ENCODE peak calls at places on chromosomes 3 and 15, in eight cellular contexts. N, Y, D, X, E, U, T and K are unnamed samples. For H3K4me1, the result is how much of the 10 kb centered on the place peaks cover.

GRCh38 chr3:72044231-72044935 is 259.4 kb upstream of the PROK2 start:
- DNase-seq in N (no peak), Y (no peak), D (peak), X (no peak), E (no peak), U (no peak), T (no peak), K (no peak)

GRCh38 chr15:57111002-57111401 is 192.6 kb downstream of the TCF12 start:
- DNase-seq in N (no peak), Y (no peak), D (no peak), X (no peak), E (no peak), U (no peak), T (no peak), K (no peak)

GRCh38 chr3:132210476-132211346 is 106.5 kb upstream of the ACP3 start:
- DNase-seq in N (peak), Y (peak), D (no peak), X (peak), E (no peak), U (no peak), T (no peak), K (no peak)

GRCh38 chr15:56931674-56932507 is 13.4 kb downstream of the TCF12 start:
- DNase-seq in N (no peak), Y (peak), D (no peak), X (peak), E (no peak), U (peak), T (no peak), K (no peak)

GRCh38 chr15:48427960-48428547 is 96.8 kb downstream of the DUT start:
- DNase-seq in N (no peak), Y (no peak), D (peak), X (no peak), E (no peak), U (no peak), T (no peak), K (no peak)

GRCh38 chr15:83446904-83447708 is at the start of gene SH3GL3:
- DNase-seq in N (peak), Y (peak), D (peak), X (peak), E (peak), U (peak), T (peak), K (peak)

GRCh38 chr3:153221748-153222162 is 59.7 kb downstream of the RAP2B start:
- DNase-seq in N (peak), Y (peak), D (peak), X (peak), E (peak), U (peak), T (peak), K (peak)

GRCh38 chr3:66397745-66398144 is 103.1 kb downstream of the LRIG1 start:
- DNase-seq in N (no peak), Y (no peak), D (peak), X (peak), E (no peak), U (no peak), T (no peak), K (no peak)

GRCh38 chr15:60865507-60865906 is 363.6 kb downstream of the RORA start:
- DNase-seq in N (no peak), Y (no peak), D (no peak), X (no peak), E (no peak), U (no peak), T (no peak), K (no peak)

GRCh38 chr3:31172336-31172735 is 277.9 kb upstream of the GADL1 start:
- DNase-seq in N (no peak), Y (no peak), D (no peak), X (no peak), E (no peak), U (no peak), T (no peak), K (no peak)

GRCh38 chr15:84647726-84648125 is 6.4 kb downstream of the WDR73 start:
- DNase-seq in N (no peak), Y (no peak), D (no peak), X (no peak), E (no peak), U (no peak), T (no peak), K (no peak)

GRCh38 chr15:32952901-32953889 is 235.4 kb downstream of the GREM1 start:
- DNase-seq in N (no peak), Y (no peak), D (peak), X (no peak), E (peak), U (no peak), T (no peak), K (no peak)

GRCh38 chr3:150607267-150608065 is 4.3 kb downstream of the SELENOT start:
- DNase-seq in N (no peak), Y (peak), D (no peak), X (no peak), E (no peak), U (no peak), T (no peak), K (no peak)
- H3K4me3 ChIP-seq in N (no peak), Y (no peak), D (no peak), X (no peak), E (no peak), U (no peak), T (no peak), K (no peak)

GRCh38 chr15:99503411-99503810 is 62.4 kb upstream of the MEF2A start:
- DNase-seq in N (no peak), Y (no peak), D (no peak), X (no peak), E (no peak), U (no peak), T (no peak), K (no peak)

GRCh38 chr15:99502661-99503060 is 63.1 kb upstream of the MEF2A start:
- DNase-seq in N (no peak), Y (no peak), D (no peak), X (no peak), E (no peak), U (no peak), T (no peak), K (no peak)

GRCh38 chr15:99504823-99505551 is 60.8 kb upstream of the MEF2A start:
- DNase-seq in N (no peak), Y (no peak), D (peak), X (no peak), E (no peak), U (no peak), T (no peak), K (no peak)

GRCh38 chr15:99502182-99502581 is 63.6 kb upstream of the MEF2A start:
- DNase-seq in N (no peak), Y (no peak), D (no peak), X (no peak), E (no peak), U (no peak), T (no peak), K (no peak)

GRCh38 chr15:99504071-99504822 is 61.5 kb upstream of the MEF2A start:
- DNase-seq in N (no peak), Y (no peak), D (no peak), X (no peak), E (no peak), U (no peak), T (no peak), K (no peak)
- H3K4me1 ChIP-seq in N (under half), Y (under half), D (under half), X (under half), E (under half), U (under half), T (under half), K (under half)

DNA sequence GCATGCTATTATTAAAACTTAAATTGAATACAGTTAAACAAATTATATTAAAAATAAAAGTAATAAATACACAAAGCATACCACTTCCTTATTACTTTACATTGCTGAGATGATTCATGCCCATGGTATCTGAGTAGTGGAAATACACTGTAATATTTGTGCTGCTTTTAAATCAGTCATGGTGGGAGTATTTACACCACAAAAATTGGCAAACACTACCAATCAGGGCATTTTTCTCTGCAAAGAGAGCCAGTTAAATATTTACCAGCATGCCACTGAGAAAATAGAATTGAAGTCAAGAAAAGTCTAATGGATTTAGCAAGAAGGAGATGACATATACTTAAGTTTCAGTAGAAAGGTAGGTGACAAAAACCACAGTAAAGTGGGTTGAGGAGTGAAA is 19.6 kb downstream of the PPARG start:
- DNase-seq in N (no peak), Y (no peak), D (peak), X (peak), E (no peak), U (no peak), T (no peak), K (no peak)
- H3K27ac ChIP-seq in N (no peak), Y (no peak), D (peak), X (no peak), E (no peak), U (no peak), T (no peak), K (no peak)

GRCh38 chr3:62372621-62373041 is 719 bp downstream of the FEZF2 start:
- DNase-seq in N (no peak), Y (no peak), D (no peak), X (no peak), E (no peak), U (no peak), T (no peak), K (no peak)

GRCh38 chr3:62375655-62376054 is 2.3 kb upstream of the FEZF2 start:
- DNase-seq in N (no peak), Y (no peak), D (no peak), X (no peak), E (no peak), U (no peak), T (no peak), K (no peak)

GRCh38 chr3:62374375-62374876 is 1.1 kb upstream of the FEZF2 start:
- DNase-seq in N (no peak), Y (no peak), D (peak), X (no peak), E (no peak), U (no peak), T (no peak), K (no peak)

GRCh38 chr3:62373215-62373614 is at the start of gene FEZF2:
- DNase-seq in N (no peak), Y (no peak), D (no peak), X (no peak), E (no peak), U (no peak), T (no peak), K (no peak)

GRCh38 chr3:62373714-62374333 is 474 bp upstream of the FEZF2 start:
- DNase-seq in N (no peak), Y (no peak), D (no peak), X (no peak), E (no peak), U (no peak), T (no peak), K (no peak)
- H3K4me3 ChIP-seq in N (peak), Y (no peak), D (peak), X (peak), E (no peak), U (no peak), T (no peak), K (no peak)

GRCh38 chr3:42101048-42101447 is 9.9 kb downstream of the TRAK1 start:
- DNase-seq in N (no peak), Y (no peak), D (peak), X (no peak), E (peak), U (no peak), T (no peak), K (no peak)

GRCh38 chr3:42101481-42101880 is 10.3 kb downstream of the TRAK1 start:
- DNase-seq in N (no peak), Y (no peak), D (no peak), X (no peak), E (no peak), U (no peak), T (no peak), K (no peak)

GRCh38 chr3:42097166-42097946 is 6.2 kb downstream of the TRAK1 start:
- DNase-seq in N (no peak), Y (no peak), D (peak), X (no peak), E (no peak), U (no peak), T (no peak), K (no peak)

GRCh38 chr3:42098171-42098570 is 7.0 kb downstream of the TRAK1 start:
- DNase-seq in N (no peak), Y (no peak), D (no peak), X (no peak), E (no peak), U (no peak), T (no peak), K (no peak)

DNA sequence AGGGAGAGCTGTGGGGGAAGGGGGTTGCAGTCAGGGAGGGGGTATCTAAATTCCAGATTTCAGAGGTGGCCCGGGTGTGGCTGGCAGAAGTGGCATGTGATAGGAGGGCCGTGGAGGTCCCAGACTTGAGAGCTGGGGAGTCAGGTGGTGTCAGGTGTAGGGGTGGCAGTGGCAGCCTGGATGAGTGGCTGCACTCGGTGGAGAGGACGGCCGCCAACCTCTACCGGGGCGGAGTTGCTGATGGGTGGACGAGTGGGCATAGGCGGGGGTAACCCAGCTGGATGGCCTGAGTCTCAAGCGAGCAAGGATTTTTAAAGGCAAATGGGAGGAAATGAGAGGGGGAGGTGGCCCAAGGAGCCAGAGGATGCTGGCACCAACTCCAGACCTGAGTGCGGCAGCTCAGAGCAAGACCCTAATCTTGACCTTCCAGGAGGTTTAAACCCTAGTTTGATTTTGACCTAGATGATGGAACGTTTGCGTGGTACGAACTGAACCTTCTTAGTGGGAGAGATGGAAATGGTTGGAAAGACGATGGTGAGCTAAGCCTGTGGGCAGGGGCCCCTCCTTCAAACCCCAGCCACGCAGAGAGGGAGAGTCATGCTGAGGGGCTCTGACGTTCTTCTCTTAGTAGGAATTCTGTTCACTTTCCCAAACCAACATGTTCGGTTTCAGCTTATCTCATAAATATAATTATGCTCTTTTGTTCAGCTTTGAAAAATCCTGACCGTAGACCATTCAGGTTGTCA is 8.0 kb downstream of the TRAK1 start:
- DNase-seq in N (no peak), Y (no peak), D (no peak), X (no peak), E (no peak), U (no peak), T (no peak), K (no peak)
- H3K4me1 ChIP-seq in N (half or more), Y (under half), D (under half), X (under half), E (under half), U (under half), T (under half), K (under half)

GRCh38 chr15:51356147-51356546 is 14.7 kb downstream of the GLDN start:
- DNase-seq in N (no peak), Y (no peak), D (no peak), X (no peak), E (no peak), U (no peak), T (no peak), K (no peak)

GRCh38 chr15:51359981-51360380 is 18.5 kb downstream of the GLDN start:
- DNase-seq in N (no peak), Y (no peak), D (no peak), X (no peak), E (no peak), U (no peak), T (no peak), K (no peak)

GRCh38 chr15:51356983-51357382 is 15.5 kb downstream of the GLDN start:
- DNase-seq in N (no peak), Y (no peak), D (no peak), X (no peak), E (no peak), U (no peak), T (no peak), K (no peak)
- H3K27ac ChIP-seq in N (no peak), Y (no peak), D (no peak), X (no peak), E (no peak), U (no peak), T (no peak), K (no peak)

GRCh38 chr3:13416002-13416793 is 3.9 kb downstream of the NUP210 start:
- DNase-seq in N (no peak), Y (no peak), D (no peak), X (no peak), E (no peak), U (peak), T (peak), K (no peak)
- H3K4me3 ChIP-seq in N (no peak), Y (no peak), D (no peak), X (no peak), E (no peak), U (peak), T (peak), K (no peak)

GRCh38 chr15:68083463-68083862 is 29.3 kb downstream of the PIAS1 start:
- DNase-seq in N (no peak), Y (no peak), D (no peak), X (no peak), E (no peak), U (no peak), T (no peak), K (no peak)

GRCh38 chr15:68082735-68083134 is 28.6 kb downstream of the PIAS1 start:
- DNase-seq in N (no peak), Y (no peak), D (no peak), X (no peak), E (no peak), U (no peak), T (no peak), K (no peak)

GRCh38 chr15:68081869-68082505 is 27.9 kb downstream of the PIAS1 start:
- DNase-seq in N (no peak), Y (no peak), D (no peak), X (no peak), E (no peak), U (no peak), T (no peak), K (no peak)

GRCh38 chr15:68078365-68078764 is 24.2 kb downstream of the PIAS1 start:
- DNase-seq in N (no peak), Y (no peak), D (no peak), X (no peak), E (no peak), U (no peak), T (no peak), K (no peak)

GRCh38 chr15:68080783-68081182 is 26.7 kb downstream of the PIAS1 start:
- DNase-seq in N (no peak), Y (no peak), D (no peak), X (no peak), E (no peak), U (no peak), T (no peak), K (no peak)
- H3K4me1 ChIP-seq in N (half or more), Y (under half), D (under half), X (under half), E (under half), U (half or more), T (half or more), K (under half)